ENCODE peak calls at places on chromosome 3, in four cellular contexts. D, J, R and G are unnamed samples.

GRCh38 chr3:49054344-49054862 is 25.2 kb upstream of the IMPDH2 start:
- DNase-seq in D (no peak), R (no peak), J (no peak), G (no peak)

GRCh38 chr3:87136066-87136596 is 91.0 kb upstream of the CHMP2B start:
- DNase-seq in R (no peak), J (no peak), D (no peak), G (no peak)

GRCh38 chr3:51995346-51996156 is at the start of gene RPL29:
- DNase-seq in R (peak), D (peak), J (peak), G (peak)

GRCh38 chr3:29385056-29385455 is 104.2 kb downstream of the RBMS3 start:
- DNase-seq in D (no peak), J (peak), R (no peak), G (no peak)

GRCh38 chr3:165185707-165186327 is 10.4 kb downstream of the SLITRK3 start:
- DNase-seq in J (peak), D (peak), R (peak), G (peak)

GRCh38 chr3:10779293-10779805 is 36.7 kb upstream of the SLC6A11 start:
- DNase-seq in R (no peak), J (no peak), D (no peak), G (no peak)

GRCh38 chr3:77348244-77348855 is 308.5 kb downstream of the ROBO2 start:
- DNase-seq in D (peak), J (peak), R (peak), G (no peak)

GRCh38 chr3:101725192-101725889 is 927 bp downstream of the CEP97 start:
- DNase-seq in J (peak), R (peak), D (no peak), G (no peak)

GRCh38 chr3:125032100-125032643 is 23.6 kb downstream of the HEG1 start:
- DNase-seq in D (peak), J (no peak), R (peak), G (no peak)

GRCh38 chr3:135994708-135995335 is 29.3 kb downstream of the PPP2R3A start:
- DNase-seq in R (no peak), D (no peak), J (no peak), G (no peak)

GRCh38 chr3:46929324-46929723 is 47.2 kb downstream of the CCDC12 start:
- DNase-seq in D (no peak), J (no peak), R (no peak), G (no peak)

GRCh38 chr3:10405816-10406215 is 84.9 kb upstream of the SEC13 start:
- DNase-seq in J (no peak), R (no peak), D (no peak), G (no peak)

GRCh38 chr3:196659901-196660351 is 20.4 kb downstream of the NRROS start:
- DNase-seq in J (no peak), R (no peak), D (no peak), G (no peak)

GRCh38 chr3:129005526-129006303 is 4.6 kb downstream of the EFCC1 start:
- DNase-seq in R (no peak), J (no peak), D (no peak), G (no peak)

GRCh38 chr3:160196511-160197104 is 28.6 kb upstream of the C3orf80 start:
- DNase-seq in J (peak), R (no peak), D (no peak), G (no peak)

GRCh38 chr3:32176989-32177701 is 61.3 kb upstream of the CMTM8 start:
- DNase-seq in D (peak), J (peak), R (peak), G (peak)

GRCh38 chr3:176578316-176578715 is 619.0 kb downstream of the TBL1XR1 start:
- DNase-seq in R (no peak), D (no peak), J (no peak), G (no peak)

GRCh38 chr3:158727499-158728377 is 4.5 kb downstream of the RARRES1 start:
- DNase-seq in R (peak), D (peak), J (peak), G (peak)

GRCh38 chr3:157819826-157820517 is 286.2 kb downstream of the SHOX2 start:
- DNase-seq in J (no peak), R (peak), D (no peak), G (no peak)

GRCh38 chr3:4506559-4507009 is 13.4 kb downstream of the ITPR1 start:
- DNase-seq in D (no peak), R (no peak), J (no peak), G (no peak)

GRCh38 chr3:99332726-99333125 is 305.7 kb upstream of the COL8A1 start:
- DNase-seq in D (no peak), R (no peak), J (no peak), G (no peak)

GRCh38 chr3:169458752-169459151 is 204.8 kb downstream of the MECOM start:
- DNase-seq in D (no peak), J (no peak), R (no peak), G (peak)

GRCh38 chr3:193229851-193230250 is 11.2 kb upstream of the PLAAT1 start:
- DNase-seq in D (no peak), R (peak), J (peak), G (no peak)

GRCh38 chr3:131081224-131081623 is 54.5 kb downstream of the NEK11 start:
- DNase-seq in D (no peak), J (no peak), R (no peak), G (no peak)

GRCh38 chr3:157045238-157045860 is 114.6 kb downstream of the CCNL1 start:
- DNase-seq in R (peak), J (peak), D (no peak), G (no peak)

GRCh38 chr3:184710870-184711365 is 946 bp downstream of the MAGEF1 start:
- DNase-seq in R (no peak), J (no peak), D (peak), G (peak)

GRCh38 chr3:165994293-165994692 is 157.1 kb upstream of the BCHE start:
- DNase-seq in D (no peak), R (no peak), J (no peak), G (no peak)

GRCh38 chr3:170907519-170908234 is 760 bp downstream of the EIF5A2 start:
- DNase-seq in D (no peak), R (no peak), J (peak), G (peak)

GRCh38 chr3:139715736-139716135 is 38.0 kb upstream of the NMNAT3 start:
- DNase-seq in J (no peak), R (no peak), D (no peak), G (peak)

GRCh38 chr3:196688349-196688748 is 23.7 kb downstream of the CEP19 start:
- DNase-seq in J (no peak), R (no peak), D (no peak), G (peak)

GRCh38 chr3:52193059-52193458 is 4.9 kb upstream of the ALAS1 start:
- DNase-seq in J (no peak), R (no peak), D (peak), G (peak)

GRCh38 chr3:132871956-132872355 is 149.7 kb upstream of the NPHP3 start:
- DNase-seq in R (no peak), D (no peak), J (no peak), G (no peak)

DNA sequence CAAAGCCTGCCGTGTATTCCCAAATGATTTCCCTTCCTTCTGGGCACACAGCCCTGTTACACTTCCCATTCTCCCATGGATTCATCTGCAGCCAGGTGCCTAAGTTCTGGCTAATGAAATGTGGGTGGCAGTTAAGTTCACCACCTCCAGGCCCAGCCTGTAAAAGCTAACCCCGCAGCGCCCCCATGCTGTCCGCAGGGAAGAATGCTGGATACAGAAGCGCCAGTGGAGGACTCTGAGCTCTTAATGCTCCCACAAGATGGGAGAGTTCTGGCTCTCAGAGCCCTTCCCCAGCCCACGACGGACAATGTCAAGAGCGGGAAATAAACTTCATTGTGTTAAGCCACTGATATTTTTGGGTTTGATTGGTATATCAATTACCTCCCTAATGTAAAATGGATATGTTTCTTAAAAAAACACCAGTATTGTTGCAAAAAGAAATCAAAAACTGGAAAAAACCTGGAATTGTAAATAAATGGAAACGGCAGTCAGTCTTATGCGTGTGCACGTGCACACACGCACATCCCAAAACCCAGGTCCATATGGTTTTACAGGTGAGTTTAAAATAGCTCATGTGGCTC is 37.7 kb upstream of the FGD5 start:
- DNase-seq in J (peak), D (peak), R (peak), G (no peak)
- TF ChIP-seq CTCF in J (peak), D (peak), R (peak), G (no peak)

DNA sequence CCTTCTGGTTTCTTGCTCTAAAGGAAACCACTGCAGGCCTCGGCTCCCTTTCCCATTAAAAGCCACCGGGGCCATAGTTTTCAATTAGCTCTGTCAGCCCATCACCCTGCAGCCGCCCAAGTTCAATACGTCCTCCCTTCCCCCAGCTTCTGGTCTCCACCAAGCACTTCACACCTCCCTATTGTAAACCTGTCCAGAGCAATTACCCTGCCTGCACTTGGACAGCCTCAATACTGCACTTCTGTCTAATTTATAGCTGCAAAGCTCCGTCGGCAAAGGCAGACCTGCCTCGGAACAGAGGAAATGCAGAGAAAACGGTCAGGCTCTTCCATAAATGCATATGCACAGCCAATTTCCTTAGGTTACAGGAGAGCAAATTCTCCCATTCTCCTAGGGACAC is 21.9 kb downstream of the LRIG1 start:
- DNase-seq in R (no peak), J (no peak), D (no peak), G (no peak)
- H3K27ac ChIP-seq in R (no peak), J (peak), D (no peak), G (no peak)

DNA sequence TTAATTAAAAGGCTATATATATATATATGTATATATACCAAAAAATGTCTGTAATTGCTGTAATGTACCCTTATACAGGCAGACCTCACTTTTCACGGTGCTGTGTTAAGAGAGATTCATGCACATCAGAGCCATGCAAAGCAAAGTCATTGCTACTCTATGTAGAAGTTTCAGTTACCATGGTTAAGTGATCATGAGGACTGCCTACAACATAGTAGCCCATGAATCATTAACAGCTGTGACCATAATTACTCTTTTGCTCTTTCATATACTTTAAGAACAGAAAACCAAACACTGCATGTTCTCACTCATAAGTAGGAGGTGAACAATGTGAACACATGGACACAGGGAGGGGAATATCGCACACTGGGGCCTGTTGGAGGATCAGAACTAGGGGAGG is 225.3 kb upstream of the EPHA3 start:
- DNase-seq in D (no peak), J (no peak), R (no peak), G (no peak)
- TF ChIP-seq CTCF in D (no peak), J (no peak), R (no peak), G (no peak)

GRCh38 chr3:127822166-127822835 is at the start of gene MGLL:
- DNase-seq in D (peak), J (peak), R (peak), G (peak)
- H3K27ac ChIP-seq in D (peak), J (no peak), R (no peak), G (peak)

DNA sequence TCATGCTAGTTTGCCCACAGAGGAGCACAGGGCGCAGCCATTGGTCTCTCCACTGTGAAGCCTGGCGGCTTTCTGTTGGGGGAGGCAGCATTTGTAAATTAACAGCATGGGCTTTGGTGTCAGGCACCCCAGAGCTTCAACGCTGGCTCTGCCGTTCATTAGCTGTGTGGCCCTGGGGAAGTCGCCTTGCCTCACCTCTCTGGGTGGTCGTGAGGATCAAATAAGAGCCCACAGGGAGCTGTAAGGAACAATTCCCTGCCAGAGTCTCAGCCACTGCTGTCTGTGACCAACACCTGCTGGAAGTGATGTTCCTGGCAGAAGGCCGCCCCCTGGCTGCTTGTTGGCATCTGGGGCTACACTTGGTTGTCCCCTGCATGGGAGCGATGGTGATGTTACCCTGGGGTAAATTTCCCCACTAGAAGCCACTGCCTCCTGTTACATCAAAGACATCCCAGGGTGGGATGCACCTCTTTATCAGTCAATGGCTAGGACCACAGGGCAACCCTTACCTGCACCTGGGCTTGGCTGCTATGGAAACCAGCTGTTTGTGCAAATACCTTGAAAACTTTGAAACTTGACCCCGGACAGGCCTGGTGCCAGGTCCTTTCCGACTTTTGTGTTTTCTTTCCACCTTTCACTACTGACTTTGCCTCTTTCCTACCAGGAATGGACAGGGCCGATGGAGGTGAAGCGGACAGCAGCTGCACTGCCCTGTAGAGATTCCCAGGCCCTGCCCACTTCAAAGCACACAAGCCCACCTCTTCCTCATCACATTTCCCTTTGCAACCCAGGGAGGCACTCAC is 36.9 kb downstream of the DNASE1L3 start:
- DNase-seq in R (peak), J (peak), D (peak), G (no peak)
- TF ChIP-seq CTCF in R (peak), J (peak), D (peak), G (no peak)

GRCh38 chr3:45106874-45107273 is 39.3 kb downstream of the CDCP1 start:
- DNase-seq in D (no peak), R (no peak), J (no peak), G (no peak)

GRCh38 chr3:45105855-45106655 is 40.1 kb downstream of the CDCP1 start:
- DNase-seq in R (no peak), D (no peak), J (no peak), G (no peak)

GRCh38 chr3:45103334-45103733 is 42.8 kb downstream of the CDCP1 start:
- DNase-seq in R (no peak), J (no peak), D (no peak), G (no peak)

GRCh38 chr3:45103753-45104714 is 42.1 kb downstream of the CDCP1 start:
- DNase-seq in J (no peak), R (no peak), D (no peak), G (no peak)

DNA sequence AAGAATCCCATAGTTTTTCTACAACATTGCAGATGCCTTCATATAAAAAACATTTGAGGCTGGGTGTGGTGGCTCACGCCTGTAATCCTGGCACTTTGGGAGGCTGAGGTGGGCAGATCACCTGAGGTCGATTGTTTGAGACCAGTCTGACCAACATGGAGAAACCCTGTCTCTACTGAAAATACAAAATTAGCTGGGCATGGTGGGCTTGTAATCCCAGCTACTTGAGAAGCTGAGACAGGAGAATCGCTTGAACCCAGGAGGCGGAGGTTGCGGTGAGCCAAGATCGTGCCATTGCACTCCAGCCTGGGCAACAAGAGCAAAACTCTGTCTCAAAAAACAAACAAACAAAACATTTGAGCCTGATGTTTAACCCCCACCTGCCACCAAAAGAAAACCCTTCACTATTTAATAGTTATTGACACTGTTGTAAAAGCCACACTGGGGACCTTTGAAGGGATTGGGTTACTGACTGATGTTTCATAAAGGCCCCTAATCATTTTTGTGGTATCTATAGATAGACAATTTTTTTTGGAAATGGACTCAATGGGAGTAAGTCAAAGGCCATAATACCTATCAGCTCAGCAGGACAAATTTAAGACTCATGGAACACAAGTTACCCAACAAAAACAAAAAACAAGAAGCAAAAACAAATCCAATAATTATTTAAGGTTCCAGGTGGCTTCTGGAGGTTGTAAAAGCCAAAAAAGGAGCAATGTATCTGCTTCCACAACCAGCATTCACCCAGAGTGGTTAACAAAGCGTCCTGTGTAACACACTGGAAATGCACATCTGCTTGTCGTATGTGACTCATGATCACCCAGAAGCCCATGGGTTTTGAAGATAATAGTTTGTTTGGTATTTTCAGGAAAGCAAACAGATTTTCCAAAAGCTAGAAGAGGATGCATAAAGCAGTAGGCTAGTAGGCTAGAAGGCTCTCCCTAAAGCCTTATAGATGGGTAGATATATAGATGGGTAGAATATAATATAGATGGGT is 41.2 kb downstream of the CDCP1 start:
- DNase-seq in R (no peak), D (no peak), J (no peak), G (no peak)
- H3K27ac ChIP-seq in R (no peak), D (no peak), J (no peak), G (no peak)

DNA sequence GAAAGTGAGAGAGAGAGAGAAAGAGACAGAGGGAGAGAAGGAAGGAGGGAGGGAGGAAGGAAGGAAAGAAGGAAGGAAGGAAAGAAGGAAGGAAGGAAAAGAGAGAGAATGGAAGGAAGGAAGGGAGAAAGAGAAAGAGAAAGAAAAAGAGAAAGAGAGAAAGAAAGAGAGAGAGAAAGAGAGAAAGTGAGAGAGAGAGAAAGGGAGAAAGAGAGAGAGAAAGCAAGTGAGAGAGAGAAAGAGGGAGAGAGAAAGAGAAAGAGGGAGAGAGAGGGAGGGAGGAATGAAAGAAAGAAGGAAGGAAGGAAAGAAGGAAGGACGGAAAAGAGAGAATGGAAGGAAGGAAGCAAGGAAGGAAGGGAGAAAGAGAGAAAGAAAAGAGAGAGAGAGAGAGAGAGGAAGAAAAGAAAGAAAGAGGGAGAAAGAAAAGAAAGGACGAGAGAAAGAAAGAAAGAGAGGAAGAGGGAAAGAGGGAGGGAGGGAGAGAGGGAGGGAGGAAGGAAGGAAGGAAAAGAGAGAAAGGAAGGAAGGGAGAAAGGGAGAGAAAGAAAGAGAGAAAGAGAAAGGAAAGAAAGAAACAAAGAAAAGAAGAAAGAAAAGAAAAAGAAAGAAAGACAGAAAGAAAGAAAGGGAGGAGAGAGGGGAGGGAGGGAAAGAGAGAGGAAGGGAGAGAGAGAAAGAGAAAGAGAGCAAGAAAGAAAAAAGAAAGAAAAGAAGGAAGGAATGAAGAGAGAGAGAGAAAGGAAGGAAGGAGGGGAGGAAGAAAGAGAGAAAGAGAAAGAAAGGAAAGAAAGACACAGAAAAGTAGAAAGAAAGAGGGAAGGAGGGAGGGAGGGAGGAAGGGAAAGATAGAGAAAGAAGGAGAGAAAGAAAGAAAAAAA is 10.8 kb downstream of the WNT7A start:
- DNase-seq in J (no peak), R (no peak), D (no peak), G (no peak)
- TF ChIP-seq CTCF in J (no peak), R (no peak), D (no peak), G (no peak)